ENCODE peak calls at places on chromosomes 1 and 21, in eight cellular contexts. L is AG08396, N is NCI-H69, B is Daoy, J is thoracic aorta, W is HAP-1, G is hepatic stellate cell, F is GM19239. Z is an unnamed sample.

GRCh38 chr1:25246600-25247023 is 642 bp downstream of the RSRP1 start:
- DNase-seq in L (no peak), N (peak; percentile 45), B (peak; percentile 24), J (no peak), W (no peak), G (no peak), F (no peak), Z (no peak)

GRCh38 chr1:117107364-117107763 is 14.2 kb downstream of the TRIM45 start:
- DNase-seq in L (no peak), N (no peak), B (no peak), J (no peak), W (no peak), G (no peak), F (no peak), Z (no peak)

GRCh38 chr1:22932803-22933470 is 39.7 kb downstream of the LACTBL1 start:
- DNase-seq in L (no peak), N (no peak), B (no peak), J (no peak), W (no peak), G (no peak), F (no peak), Z (no peak)

GRCh38 chr21:37551406-37552355 is 185.1 kb downstream of the DYRK1A start:
- DNase-seq in L (no peak), N (peak; percentile 90), B (peak; percentile 35), J (no peak), W (no peak), G (no peak), F (no peak), Z (peak; percentile 1)

GRCh38 chr1:13699936-13700520 is at the start of gene PRDM2:
- DNase-seq in L (peak; percentile 81), N (peak; percentile 45), B (peak; percentile 62), J (no peak), W (peak; percentile 12), G (peak; percentile 36), F (peak; percentile 64), Z (no peak)

GRCh38 chr21:46596201-46596600 is 8.7 kb downstream of the S100B start:
- DNase-seq in L (no peak), N (no peak), B (no peak), J (no peak), W (no peak), G (no peak), F (no peak), Z (no peak)

GRCh38 chr1:41394918-41395598 is 33.8 kb downstream of the FOXO6 start:
- DNase-seq in L (no peak), N (peak; percentile 83), B (no peak), J (no peak), W (no peak), G (no peak), F (no peak), Z (no peak)

GRCh38 chr1:206545351-206545750 is 38.0 kb downstream of the RASSF5 start:
- DNase-seq in L (no peak), N (no peak), B (no peak), J (no peak), W (no peak), G (no peak), F (no peak), Z (no peak)

GRCh38 chr1:109928591-109929111 is 18.0 kb downstream of the CSF1 start:
- DNase-seq in L (peak; percentile 52), N (no peak), B (peak; percentile 45), J (no peak), W (no peak), G (peak; percentile 91), F (no peak), Z (no peak)

GRCh38 chr1:170414989-170415733 is 116.8 kb upstream of the GORAB start:
- DNase-seq in L (peak; percentile 34), N (no peak), B (no peak), J (no peak), W (no peak), G (no peak), F (no peak), Z (no peak)